ENCODE peak calls at places on chromosomes 12 and 14, in eight cellular contexts. D is Karpas-422; V is AG09309; J is T-helper 1 cell; X is stimulated activated CD4-positive, alpha-beta T cell treated with anti-CD3 and anti-CD28 coated beads, Interleukin-15, amount 100 ng/mL, for 24 hours; C is amniotic epithelial cell; O is KG1; Y is endothelial cell. W is an unnamed sample.

GRCh38 chr12:107759410-107759809 is 1.5 kb downstream of the PRDM4 start:
- DNase-seq in C (peak; percentile 92), O (no peak), X (peak; percentile 38), D (peak; percentile 63), Y (no peak), V (peak; percentile 57), J (no peak), W (no peak)

GRCh38 chr14:36619853-36620252 is 37.4 kb upstream of the NKX2-8 start:
- DNase-seq in J (no peak), O (no peak), C (no peak), X (no peak), D (no peak), Y (no peak), V (no peak), W (no peak)

GRCh38 chr12:26124491-26125450 is at the start of gene BHLHE41:
- DNase-seq in J (no peak), X (peak; percentile 20), D (peak; percentile 46), C (no peak), Y (peak; percentile 67), V (no peak), O (no peak), W (no peak)

GRCh38 chr12:753401-754237 is 1.2 kb downstream of the WNK1 start:
- DNase-seq in V (no peak), Y (peak; percentile 28), C (no peak), O (no peak), D (peak; percentile 75), X (peak; percentile 69), J (peak; percentile 28), W (no peak)

GRCh38 chr14:80055226-80055625 is 156.1 kb downstream of the DIO2 start:
- DNase-seq in X (no peak), J (no peak), Y (no peak), O (no peak), V (no peak), D (no peak), C (peak; percentile 16), W (no peak)

GRCh38 chr12:132030367-132031038 is 80.8 kb downstream of the EP400 start:
- DNase-seq in D (no peak), O (no peak), X (no peak), V (no peak), J (no peak), Y (no peak), C (peak; percentile 70), W (no peak)

GRCh38 chr14:105502446-105503295 is 11.6 kb downstream of the TEDC1 start:
- DNase-seq in J (peak; percentile 13), V (no peak), D (no peak), X (no peak), O (no peak), C (no peak), Y (no peak), W (no peak)

GRCh38 chr12:91382081-91382543 is 199.5 kb upstream of the DCN start:
- DNase-seq in J (peak; percentile 76), O (peak; percentile 76), C (peak; percentile 77), V (peak; percentile 28), X (peak; percentile 89), D (peak; percentile 94), Y (peak; percentile 90), W (peak; percentile 56)

GRCh38 chr12:65126482-65126881 is 5.4 kb upstream of the WIF1 start:
- DNase-seq in Y (no peak), X (no peak), C (no peak), D (no peak), J (no peak), O (no peak), V (no peak), W (no peak)

GRCh38 chr14:92949496-92950192 is 26.7 kb downstream of the CHGA start:
- DNase-seq in V (no peak), X (no peak), J (no peak), D (no peak), Y (no peak), C (no peak), O (no peak), W (no peak)

GRCh38 chr14:76500480-76500879 is 124.5 kb downstream of the ESRRB start:
- DNase-seq in Y (no peak), O (no peak), C (no peak), X (no peak), J (no peak), V (no peak), D (no peak), W (no peak)

GRCh38 chr14:21671371-21671770 is 2.2 kb downstream of the OR4E1 start:
- DNase-seq in X (no peak), J (no peak), O (no peak), Y (no peak), D (no peak), V (no peak), C (no peak), W (no peak)

GRCh38 chr12:16611146-16611545 is 5.2 kb upstream of the LMO3 start:
- DNase-seq in X (no peak), V (no peak), Y (no peak), O (no peak), J (no peak), D (no peak), C (no peak), W (no peak)

GRCh38 chr14:68473050-68473449 is 319.8 kb downstream of the ZFP36L1 start:
- DNase-seq in O (no peak), X (no peak), V (no peak), J (no peak), Y (no peak), D (no peak), C (no peak), W (no peak)